ENCODE peak calls at places on chromosomes 16 and 17, in four cellular contexts. V is NCI-H1930; R is naive thymus-derived CD4-positive, alpha-beta T cell; P is T-helper 2 cell. M is an unnamed sample.

GRCh38 chr16:12147681-12148479 is 171.3 kb downstream of the SNX29 start:
- DNase-seq in V (no peak), P (no peak), R (peak; percentile 70), M (no peak)

GRCh38 chr17:4130715-4131114 is 12.1 kb downstream of the ZZEF1 start:
- DNase-seq in V (no peak), R (no peak), P (no peak), M (no peak)

GRCh38 chr17:71081666-71082065 is 912.3 kb downstream of the KCNJ2 start:
- DNase-seq in R (no peak), V (no peak), P (no peak), M (no peak)

GRCh38 chr16:14180431-14181059 is 109.4 kb downstream of the MRTFB start:
- DNase-seq in R (no peak), V (no peak), P (no peak), M (no peak)

GRCh38 chr17:77373298-77374169 is 232.8 kb downstream of the SEC14L1 start:
- DNase-seq in R (peak; percentile 61), P (peak; percentile 29), V (no peak), M (peak; percentile 66)

GRCh38 chr17:79930077-79930785 is 91.0 kb upstream of the CBX4 start:
- DNase-seq in P (no peak), V (no peak), R (no peak), M (no peak)

GRCh38 chr17:46769531-46770438 is 48.7 kb downstream of the WNT3 start:
- DNase-seq in R (no peak), P (no peak), V (no peak), M (no peak)

GRCh38 chr17:77728022-77728671 is 230.4 kb upstream of the TNRC6C start:
- DNase-seq in R (no peak), V (peak; percentile 15), P (no peak), M (no peak)

GRCh38 chr17:41003926-41004325 is 4.2 kb upstream of the KRTAP3-2 start:
- DNase-seq in V (no peak), R (no peak), P (no peak), M (no peak)

GRCh38 chr17:67121317-67121887 is 77.0 kb downstream of the CACNG1 start:
- DNase-seq in P (no peak), V (no peak), R (no peak), M (no peak)

GRCh38 chr17:79587945-79588344 is 22.9 kb downstream of the RBFOX3 start:
- DNase-seq in P (no peak), R (no peak), V (no peak), M (no peak)

GRCh38 chr17:49287481-49287880 is 56.9 kb upstream of the PHOSPHO1 start:
- DNase-seq in P (no peak), R (no peak), V (no peak), M (no peak)

GRCh38 chr17:50396261-50397110 is 837 bp downstream of the LRRC59 start:
- DNase-seq in P (peak; percentile 9), V (peak; percentile 9), R (no peak), M (peak; percentile 44)

GRCh38 chr16:12141556-12141955 is 165.0 kb downstream of the SNX29 start:
- DNase-seq in V (no peak), R (no peak), P (no peak), M (no peak)

GRCh38 chr17:41340934-41341861 is 9.4 kb downstream of the KRT33A start:
- DNase-seq in R (peak; percentile 89), P (peak; percentile 81), V (no peak), M (no peak)

GRCh38 chr16:85789773-85790172 is 9.6 kb downstream of the EMC8 start:
- DNase-seq in V (no peak), R (peak; percentile 38), P (no peak), M (no peak)

GRCh38 chr17:10337136-10337535 is 35.7 kb downstream of the MYH13 start:
- DNase-seq in V (no peak), P (no peak), R (no peak), M (no peak)

GRCh38 chr16:30853758-30854157 is 40.1 kb downstream of the BCL7C start:
- DNase-seq in R (no peak), P (no peak), V (no peak), M (no peak)

GRCh38 chr17:946510-947236 is 32.9 kb downstream of the NXN start:
- DNase-seq in P (no peak), R (no peak), V (no peak), M (no peak)

GRCh38 chr16:86865866-86866675 is 287.7 kb downstream of the FOXL1 start:
- DNase-seq in V (no peak), P (no peak), R (no peak), M (no peak)

GRCh38 chr16:30049871-30050270 is 15.7 kb upstream of the ALDOA start:
- DNase-seq in V (no peak), P (no peak), R (no peak), M (no peak)

GRCh38 chr17:18025596-18026407 is 13.2 kb downstream of the ATPAF2 start:
- DNase-seq in R (no peak), V (no peak), P (no peak), M (no peak)

GRCh38 chr16:15610369-15610871 is 32.5 kb downstream of the MARF1 start:
- DNase-seq in R (no peak), V (no peak), P (no peak), M (no peak)

GRCh38 chr17:21194688-21195087 is 19.3 kb downstream of the TMEM11 start:
- DNase-seq in P (no peak), V (no peak), R (no peak), M (no peak)

GRCh38 chr16:14289692-14290340 is 218.7 kb downstream of the MRTFB start:
- DNase-seq in P (no peak), R (peak; percentile 43), V (peak; percentile 68), M (peak; percentile 69)

GRCh38 chr17:66675991-66676371 is 158.9 kb upstream of the CACNG5 start:
- DNase-seq in V (no peak), P (no peak), R (no peak), M (no peak)

GRCh38 chr17:27354051-27354490 is 60.2 kb downstream of the WSB1 start:
- DNase-seq in R (no peak), V (no peak), P (no peak), M (no peak)

GRCh38 chr17:2837147-2837561 is 40.9 kb downstream of the RAP1GAP2 start:
- DNase-seq in P (peak; percentile 27), R (peak; percentile 50), V (no peak), M (no peak)

GRCh38 chr17:35242158-35242804 is 591 bp upstream of the SLFN5 start:
- DNase-seq in R (peak; percentile 90), V (peak; percentile 46), P (peak; percentile 87), M (peak; percentile 54)

GRCh38 chr16:75247249-75247648 is 4.2 kb downstream of the BCAR1 start:
- DNase-seq in V (no peak), P (no peak), R (no peak), M (no peak)

GRCh38 chr16:89200124-89200849 is at the start of gene SLC22A31:
- DNase-seq in V (no peak), R (no peak), P (no peak), M (no peak)

GRCh38 chr16:3643095-3643730 is 11.3 kb upstream of the DNASE1 start:
- DNase-seq in V (no peak), R (no peak), P (no peak), M (no peak)

GRCh38 chr17:27494192-27495091 is 38.2 kb downstream of the KSR1 start:
- DNase-seq in R (no peak), P (no peak), V (no peak), M (peak; percentile 12)

GRCh38 chr17:76473541-76473985 is 6.2 kb downstream of the AANAT start:
- DNase-seq in V (no peak), R (no peak), P (no peak), M (no peak)

GRCh38 chr16:53082509-53082908 is 27.7 kb downstream of the CHD9 start:
- DNase-seq in R (no peak), P (no peak), V (no peak), M (no peak)

GRCh38 chr16:67233596-67233995 is 6.7 kb downstream of the TMEM208 start:
- DNase-seq in V (no peak), R (no peak), P (no peak), M (no peak)

GRCh38 chr17:66952681-66953638 is 11.5 kb upstream of the CACNG4 start:
- DNase-seq in V (no peak), P (no peak), R (no peak), M (no peak)

GRCh38 chr16:2964416-2965223 is 545 bp downstream of the KREMEN2 start:
- DNase-seq in P (peak; percentile 39), R (peak; percentile 48), V (peak; percentile 86), M (peak; percentile 94)

GRCh38 chr16:81003610-81004460 is 2.9 kb downstream of the CMC2 start:
- DNase-seq in V (no peak), R (peak; percentile 16), P (no peak), M (no peak)

M was measured in HEK293T.